ENCODE peak calls at places on chromosomes 5 and 9, in seven cellular contexts. H, P, B, J, I, U and V are unnamed samples.

GRCh38 chr9:136445799-136446198 is 6.2 kb upstream of the INPP5E start:
- DNase-seq in U (no peak), H (no peak), B (no peak), P (no peak), I (no peak), J (no peak), V (no peak)

GRCh38 chr9:33170464-33171156 is 3.5 kb upstream of the B4GALT1 start:
- DNase-seq in I (peak), P (peak), J (peak), U (peak), B (peak), H (peak), V (no peak)

GRCh38 chr5:146643805-146644204 is 127.8 kb upstream of the GPR151 start:
- DNase-seq in I (no peak), J (no peak), U (no peak), H (no peak), B (no peak), P (no peak), V (peak)

GRCh38 chr5:109711681-109712080 is 22.0 kb downstream of the MAN2A1 start:
- DNase-seq in I (no peak), P (no peak), U (no peak), H (no peak), B (no peak), J (no peak), V (no peak)

GRCh38 chr5:159207616-159208507 is 1.5 kb downstream of the RNF145 start:
- DNase-seq in U (peak), J (peak), B (peak), P (peak), H (peak), I (peak), V (peak)

GRCh38 chr5:80406980-80407734 is 707 bp upstream of the ZFYVE16 start:
- DNase-seq in J (no peak), P (no peak), B (no peak), U (peak), I (peak), H (no peak), V (peak)

GRCh38 chr9:129287595-129288305 is 109.7 kb upstream of the IER5L start:
- DNase-seq in H (no peak), J (no peak), I (no peak), P (no peak), U (no peak), B (no peak), V (no peak)

GRCh38 chr5:74288448-74289109 is 351.9 kb downstream of the ENC1 start:
- DNase-seq in U (no peak), I (no peak), J (no peak), B (no peak), H (no peak), P (no peak), V (no peak)

GRCh38 chr9:3809724-3810123 is 283.9 kb upstream of the RFX3 start:
- DNase-seq in B (no peak), J (peak), U (peak), I (no peak), P (peak), H (no peak), V (no peak)

GRCh38 chr5:6448141-6448491 is 543 bp upstream of the UBE2QL1 start:
- DNase-seq in J (no peak), H (no peak), B (no peak), P (no peak), I (no peak), U (no peak), V (no peak)

GRCh38 chr5:110612778-110613396 is 113.6 kb downstream of the TMEM232 start:
- DNase-seq in J (peak), I (no peak), B (peak), U (no peak), H (peak), P (no peak), V (no peak)

GRCh38 chr9:469672-470040 is 255.0 kb downstream of the DOCK8 start:
- DNase-seq in P (no peak), I (peak), B (no peak), J (no peak), H (peak), U (no peak), V (no peak)

GRCh38 chr5:158642852-158643251 is 456.9 kb downstream of the EBF1 start:
- DNase-seq in P (no peak), H (no peak), I (no peak), J (no peak), B (no peak), U (no peak), V (no peak)

DNA sequence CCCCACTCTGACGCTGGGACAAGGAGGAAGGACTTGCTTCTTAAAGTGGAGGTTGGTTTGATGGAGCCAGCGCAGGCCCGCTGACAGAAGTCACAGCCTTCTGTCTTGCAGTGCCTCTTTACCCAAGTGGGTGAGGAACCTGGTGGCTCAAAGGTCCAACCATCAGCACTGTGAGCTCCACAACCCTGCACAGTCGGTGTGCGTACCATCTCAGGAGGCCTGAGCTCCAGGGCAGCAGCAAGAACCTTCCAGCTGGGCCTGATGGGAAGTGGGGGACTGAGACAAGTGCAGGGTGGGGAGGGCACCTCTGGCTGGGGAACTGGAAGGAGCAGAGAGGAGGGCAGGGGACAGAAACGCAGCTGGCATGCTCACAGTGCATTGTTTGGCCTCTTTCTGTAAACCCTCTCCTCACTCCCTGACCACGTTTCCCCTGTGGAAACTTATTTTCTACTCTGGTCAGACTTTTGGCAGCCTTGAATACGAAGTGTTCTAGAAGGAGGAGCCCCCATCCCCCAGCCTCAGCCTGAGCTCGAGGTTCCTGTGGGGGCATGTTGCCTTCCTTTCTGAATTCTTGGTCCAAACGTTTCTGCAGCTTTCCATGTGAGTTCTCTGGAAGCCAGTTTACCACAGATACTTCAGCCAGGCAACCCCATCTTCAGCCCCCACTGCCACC is 178.5 kb upstream of the PITX1 start:
- DNase-seq in P (no peak), B (no peak), J (no peak), U (no peak), H (no peak), I (no peak), V (no peak)
- TF ChIP-seq EZH2phosphoT487 in P (no peak), B (no peak), J (no peak), U (no peak), H (no peak), I (no peak), V (no peak)

GRCh38 chr5:138439537-138440225 is 824 bp downstream of the REEP2 start:
- DNase-seq in I (no peak), B (peak), U (no peak), P (no peak), J (no peak), H (peak), V (peak)
- H2AFZ ChIP-seq in I (no peak), B (peak), U (peak), P (no peak), J (peak), H (peak), V (peak)

GRCh38 chr9:88571417-88571816 is 36.4 kb downstream of the NXNL2 start:
- DNase-seq in B (no peak), P (no peak), U (peak), H (no peak), J (no peak), I (no peak), V (no peak)
- TF ChIP-seq EZH2phosphoT487 in B (no peak), P (no peak), U (no peak), H (no peak), J (no peak), I (no peak), V (no peak)

GRCh38 chr9:110041452-110041851 is 166.5 kb downstream of the C9orf152 start:
- DNase-seq in P (no peak), J (no peak), I (no peak), B (no peak), H (no peak), U (no peak), V (no peak)
- H2AFZ ChIP-seq in P (no peak), J (no peak), I (no peak), B (no peak), H (no peak), U (no peak), V (no peak)